ENCODE peak calls at places on chromosomes 6 and 20, in four cellular contexts. O is kidney, A is IMR-90, E is lower lobe of right lung. G is an unnamed sample.

GRCh38 chr6:37451411-37452273 is 18.6 kb downstream of the CMTR1 start:
- DNase-seq in O (no peak), A (no peak), E (no peak), G (no peak)

GRCh38 chr20:41587956-41588355 is 30.2 kb downstream of the CHD6 start:
- DNase-seq in O (no peak), A (peak; percentile 69), E (no peak), G (no peak)

GRCh38 chr20:64077876-64078551 is 1.3 kb downstream of the RGS19 start:
- DNase-seq in O (no peak), A (no peak), E (peak; percentile 74), G (no peak)

GRCh38 chr6:46526607-46527006 is 35.4 kb upstream of the RCAN2 start:
- DNase-seq in O (no peak), A (no peak), E (no peak), G (no peak)

GRCh38 chr20:34538671-34539123 is 19.8 kb upstream of the MAP1LC3A start:
- DNase-seq in O (peak; percentile 72), A (peak; percentile 57), E (peak; percentile 69), G (peak; percentile 48)

GRCh38 chr20:41181567-41181966 is 44.2 kb downstream of the PLCG1 start:
- DNase-seq in O (no peak), A (no peak), E (peak; percentile 9), G (no peak)

GRCh38 chr20:25540273-25540672 is 45.1 kb downstream of the NINL start:
- DNase-seq in O (no peak), A (no peak), E (no peak), G (no peak)

GRCh38 chr6:75397806-75398465 is 95.7 kb downstream of the FILIP1 start:
- DNase-seq in O (no peak), A (peak; percentile 62), E (no peak), G (no peak)

GRCh38 chr6:1720620-1721322 is 111.1 kb downstream of the FOXC1 start:
- DNase-seq in O (no peak), A (no peak), E (no peak), G (no peak)

GRCh38 chr20:50305636-50306477 is 115.2 kb downstream of the CEBPB start:
- DNase-seq in O (peak; percentile 86), A (no peak), E (no peak), G (no peak)

GRCh38 chr6:41779793-41780622 is at the start of gene FRS3:
- DNase-seq in O (peak; percentile 99), A (peak; percentile 92), E (peak; percentile 99), G (peak; percentile 99)

GRCh38 chr20:58228484-58229197 is at the start of gene ANKRD60:
- DNase-seq in O (peak; percentile 63), A (peak; percentile 73), E (no peak), G (no peak)

GRCh38 chr6:45156075-45156474 is 172.1 kb upstream of the RUNX2 start:
- DNase-seq in O (no peak), A (no peak), E (no peak), G (no peak)

GRCh38 chr20:43955244-43956191 is 40.9 kb downstream of the TOX2 start:
- DNase-seq in O (no peak), A (peak; percentile 92), E (no peak), G (no peak)

GRCh38 chr6:143542915-143543314 is 31.4 kb upstream of the FUCA2 start:
- DNase-seq in O (no peak), A (peak; percentile 26), E (no peak), G (no peak)

GRCh38 chr20:34938466-34939163 is 17.0 kb downstream of the GSS start:
- DNase-seq in O (no peak), A (no peak), E (peak; percentile 74), G (peak; percentile 31)

GRCh38 chr20:56582557-56582956 is 46.5 kb upstream of the TFAP2C start:
- DNase-seq in O (no peak), A (no peak), E (no peak), G (no peak)

GRCh38 chr6:3117912-3118352 is 579 bp upstream of the BPHL start:
- DNase-seq in O (no peak), A (no peak), E (no peak), G (no peak)

GRCh38 chr20:45833030-45833882 is at the start of gene SNX21:
- DNase-seq in O (peak; percentile 96), A (peak; percentile 94), E (peak; percentile 82), G (peak; percentile 70)

GRCh38 chr6:11425431-11425871 is 112.1 kb upstream of the TMEM170B start:
- DNase-seq in O (no peak), A (no peak), E (no peak), G (no peak)

GRCh38 chr6:78363688-78364087 is 503.7 kb upstream of the IRAK1BP1 start:
- DNase-seq in O (no peak), A (no peak), E (no peak), G (no peak)

GRCh38 chr6:166624275-166624674 is 2.8 kb downstream of the RPS6KA2 start:
- DNase-seq in O (no peak), A (peak; percentile 69), E (peak; percentile 70), G (no peak)

GRCh38 chr6:145241039-145241438 is 494.3 kb downstream of the EPM2A start:
- DNase-seq in O (no peak), A (peak; percentile 88), E (no peak), G (no peak)

GRCh38 chr6:74519172-74519571 is 686.7 kb downstream of the COL12A1 start:
- DNase-seq in O (no peak), A (peak; percentile 81), E (no peak), G (no peak)

GRCh38 chr20:10498196-10498595 is 63.1 kb downstream of the SLX4IP start:
- DNase-seq in O (no peak), A (no peak), E (no peak), G (no peak)

GRCh38 chr20:38771621-38772020 is 23.4 kb downstream of the ACTR5 start:
- DNase-seq in O (no peak), A (no peak), E (no peak), G (no peak)

GRCh38 chr6:125201961-125202729 is 48.6 kb downstream of the TPD52L1 start:
- DNase-seq in O (no peak), A (peak; percentile 94), E (peak; percentile 70), G (no peak)

GRCh38 chr6:98845201-98846020 is 11.0 kb downstream of the POU3F2 start:
- DNase-seq in O (peak; percentile 88), A (peak; percentile 78), E (peak; percentile 73), G (peak; percentile 83)

GRCh38 chr6:98841589-98842488 is 7.5 kb downstream of the POU3F2 start:
- DNase-seq in O (no peak), A (no peak), E (no peak), G (no peak)

GRCh38 chr6:98844244-98845161 is 10.1 kb downstream of the POU3F2 start:
- DNase-seq in O (no peak), A (no peak), E (no peak), G (no peak)

GRCh38 chr6:98842489-98843180 is 8.3 kb downstream of the POU3F2 start:
- DNase-seq in O (no peak), A (no peak), E (no peak), G (no peak)

DNA sequence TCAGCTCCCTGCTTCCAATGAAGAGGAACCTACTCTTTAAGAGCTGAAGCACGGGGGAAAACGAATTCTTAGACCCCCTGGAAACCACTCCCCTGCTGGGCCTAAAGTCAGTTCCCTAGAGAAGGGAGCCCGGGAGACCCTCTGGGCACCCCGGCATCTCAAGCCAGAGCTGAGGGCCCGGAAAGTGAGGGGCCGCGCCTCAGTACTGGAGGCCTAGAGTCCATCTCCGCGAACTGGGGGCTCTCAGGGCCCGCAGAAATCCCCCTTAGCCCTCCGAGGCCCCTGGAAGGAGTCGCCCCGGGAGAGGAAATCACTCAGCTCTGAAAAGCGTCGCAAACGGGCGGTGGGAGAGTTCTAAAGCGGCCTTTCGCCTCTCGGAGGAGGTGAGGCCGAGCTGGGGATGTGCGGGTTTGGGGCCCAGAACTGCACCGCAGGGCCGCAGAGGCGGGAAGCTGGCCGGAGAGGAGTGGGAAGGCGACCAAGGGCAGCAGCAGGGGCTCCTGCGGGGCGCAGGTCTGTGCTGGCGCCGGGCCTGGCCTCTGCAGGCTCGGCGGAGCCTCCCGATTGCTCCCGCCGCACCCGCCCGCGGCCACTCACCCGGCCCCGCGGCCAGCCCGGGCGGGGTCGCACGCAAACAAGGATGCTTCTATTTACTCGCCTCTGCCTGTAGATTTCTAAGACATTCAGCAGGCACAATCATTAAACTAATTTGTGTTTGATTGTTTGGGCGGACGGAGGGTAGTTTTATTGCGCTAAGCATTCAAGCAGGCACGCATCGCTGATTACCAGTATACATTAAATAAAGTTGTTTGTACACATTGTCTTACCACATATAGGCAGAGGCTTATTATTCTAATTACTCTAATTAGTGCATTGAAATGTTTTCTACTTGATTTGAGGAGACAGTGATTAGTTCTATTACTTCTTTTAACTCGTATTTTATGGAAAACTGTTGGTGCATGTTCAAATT is 9.2 kb downstream of the POU3F2 start:
- DNase-seq in O (no peak), A (no peak), E (no peak), G (no peak)
- H3K27ac ChIP-seq in O (no peak overlapping the region), A (no peak overlapping the region), E (no peak overlapping the region), G (peak overlapping the region; percentile 79)

GRCh38 chr6:162301128-162301527 is 426.4 kb downstream of the PRKN start:
- DNase-seq in O (no peak), A (no peak), E (no peak), G (no peak)

GRCh38 chr6:162306616-162307015 is 420.9 kb downstream of the PRKN start:
- DNase-seq in O (no peak), A (no peak), E (no peak), G (no peak)
- H3K27ac ChIP-seq in O (no peak overlapping the region), A (no peak overlapping the region), E (no peak overlapping the region), G (no peak overlapping the region)

GRCh38 chr6:129707882-129708495 is 2.0 kb downstream of the ARHGAP18 start:
- DNase-seq in O (no peak), A (no peak), E (no peak), G (no peak)

GRCh38 chr6:129709451-129709908 is 497 bp downstream of the ARHGAP18 start:
- DNase-seq in O (no peak), A (peak; percentile 58), E (no peak), G (no peak)

GRCh38 chr6:129708496-129709216 is 1.3 kb downstream of the ARHGAP18 start:
- DNase-seq in O (no peak), A (no peak), E (no peak), G (no peak)

GRCh38 chr6:129710722-129711631 is 1.0 kb upstream of the ARHGAP18 start:
- DNase-seq in O (no peak), A (no peak), E (no peak), G (no peak)

GRCh38 chr6:129709909-129710721 is at the start of gene ARHGAP18:
- DNase-seq in O (peak; percentile 96), A (peak; percentile 89), E (peak; percentile 93), G (peak; percentile 59)
- H3K27ac ChIP-seq in O (peak within 1 kb of the TSS; percentile 97), A (peak within 1 kb of the TSS; percentile 58), E (peak within 1 kb of the TSS; percentile 84), G (peak within 1 kb of the TSS; percentile 59)

DNA sequence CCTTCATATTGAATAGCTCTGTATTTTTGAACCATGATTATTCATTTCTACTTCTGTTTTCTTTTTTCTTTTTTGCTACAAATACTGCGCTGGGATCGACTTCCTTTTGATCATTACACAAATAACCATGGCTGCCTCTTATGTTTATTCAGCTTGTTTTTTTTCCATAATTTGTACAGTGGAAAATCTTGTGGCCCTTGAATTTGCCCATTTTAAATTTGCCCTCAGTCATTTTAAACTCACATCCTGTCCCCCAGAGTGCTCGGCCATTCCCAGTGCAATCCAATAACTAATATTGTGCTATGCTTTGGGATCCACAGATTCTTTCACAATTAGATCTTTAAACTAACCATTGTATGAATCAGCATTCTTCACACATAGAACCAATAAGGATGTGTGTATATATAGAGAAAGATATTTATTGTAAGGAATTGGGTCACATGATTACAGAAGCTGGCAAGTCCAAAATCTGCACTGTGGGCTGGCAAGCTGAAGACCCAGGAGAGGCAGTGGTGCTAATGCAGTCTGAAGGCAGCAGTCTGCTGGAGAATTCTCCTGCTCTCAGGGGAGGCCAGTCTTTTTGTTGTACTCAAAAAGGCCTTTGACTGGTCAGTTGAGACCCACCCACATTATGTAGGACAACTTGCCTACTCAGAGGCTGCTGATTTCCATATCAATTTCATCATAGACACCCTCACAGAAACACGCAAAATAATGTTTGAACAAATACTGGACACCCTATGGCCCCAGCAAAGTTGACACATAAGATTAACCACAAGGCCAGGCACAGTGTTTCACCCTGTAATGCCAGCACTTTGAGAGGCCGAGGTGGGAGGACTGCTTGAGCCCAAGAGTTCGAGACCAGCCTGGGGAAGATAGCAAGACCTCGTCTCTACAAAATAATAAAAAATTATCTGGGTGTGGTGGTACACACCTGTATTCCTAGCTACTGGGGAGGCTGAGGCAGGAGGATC is 147.1 kb downstream of the MTHFD1L start:
- DNase-seq in O (no peak), A (peak; percentile 86), E (no peak), G (no peak)
- H3K27ac ChIP-seq in O (no peak overlapping the region), A (peak overlapping the region; percentile 88), E (no peak overlapping the region), G (no peak overlapping the region)